ENCODE peak calls at places on chromosomes 1 and 21, in five cellular contexts. G is lung, E is mesenchymal stem cell, Y is mucosa of descending colon, V is MM.1S. U is an unnamed sample.

GRCh38 chr1:221575605-221576004 is 166.3 kb downstream of the DUSP10 start:
- DNase-seq in G (no peak), E (peak; percentile 42), Y (no peak), V (no peak), U (no peak)

GRCh38 chr1:171420810-171421209 is 64.5 kb upstream of the PRRC2C start:
- DNase-seq in G (no peak), E (no peak), Y (no peak), V (peak; percentile 34), U (peak; percentile 14)

GRCh38 chr21:36847189-36847588 is 119.3 kb downstream of the HLCS start:
- DNase-seq in G (no peak), E (peak; percentile 84), Y (no peak), V (no peak), U (no peak)

GRCh38 chr1:202376247-202376646 is 27.7 kb downstream of the PPP1R12B start:
- DNase-seq in G (no peak), E (peak; percentile 26), Y (no peak), V (no peak), U (no peak)

GRCh38 chr1:175373786-175374623 is 181.4 kb upstream of the KIAA0040 start:
- DNase-seq in G (no peak), E (peak; percentile 44), Y (no peak), V (peak; percentile 36), U (no peak)

GRCh38 chr1:228236744-228237143 is 28.9 kb downstream of the OBSCN start:
- DNase-seq in G (no peak), E (peak; percentile 25), Y (no peak), V (no peak), U (no peak)

GRCh38 chr1:2594641-2595131 is 8.1 kb downstream of the PRXL2B start:
- DNase-seq in G (no peak), E (no peak), Y (peak; percentile 52), V (no peak), U (no peak)

GRCh38 chr1:152029144-152029936 is 7.5 kb downstream of the S100A11 start:
- DNase-seq in G (no peak), E (peak; percentile 57), Y (no peak), V (no peak), U (no peak)

GRCh38 chr1:201916649-201917249 is 28.1 kb downstream of the SHISA4 start:
- DNase-seq in G (peak; percentile 58), E (peak; percentile 98), Y (peak; percentile 69), V (peak; percentile 30), U (no peak)

GRCh38 chr1:110554871-110555801 is 36.2 kb upstream of the KCNA10 start:
- DNase-seq in G (peak; percentile 43), E (peak; percentile 26), Y (no peak), V (peak; percentile 18), U (peak; percentile 32)

GRCh38 chr1:47624531-47624930 is 186.7 kb downstream of the FOXD2 start:
- DNase-seq in G (peak; percentile 27), E (no peak), Y (no peak), V (no peak), U (no peak)

GRCh38 chr1:155082941-155083541 is 4.4 kb downstream of the EFNA3 start:
- DNase-seq in G (no peak), E (no peak), Y (peak; percentile 85), V (no peak), U (no peak)

GRCh38 chr1:26279598-26280332 is at the start of gene SH3BGRL3:
- DNase-seq in G (peak; percentile 86), E (peak; percentile 89), Y (peak; percentile 95), V (peak; percentile 86), U (peak; percentile 89)

GRCh38 chr21:45306832-45307571 is 19.3 kb upstream of the POFUT2 start:
- DNase-seq in G (peak; percentile 70), E (peak; percentile 91), Y (peak; percentile 73), V (no peak), U (no peak)

GRCh38 chr1:160169553-160170399 is 18.4 kb downstream of the ATP1A4 start:
- DNase-seq in G (no peak), E (no peak), Y (no peak), V (no peak), U (peak; percentile 53)

GRCh38 chr1:55216078-55216477 is 914 bp upstream of the USP24 start:
- DNase-seq in G (no peak), E (no peak), Y (no peak), V (no peak), U (no peak)

GRCh38 chr1:178057863-178058576 is 35.9 kb upstream of the RASAL2 start:
- DNase-seq in G (no peak), E (peak; percentile 47), Y (no peak), V (no peak), U (no peak)

GRCh38 chr1:85465099-85465790 is at the start of gene DDAH1:
- DNase-seq in G (peak; percentile 65), E (peak; percentile 73), Y (peak; percentile 85), V (peak; percentile 70), U (peak; percentile 34)

GRCh38 chr21:40386301-40386911 is 460.6 kb downstream of the DSCAM start:
- DNase-seq in G (peak; percentile 34), E (no peak), Y (peak; percentile 47), V (peak; percentile 86), U (no peak)

GRCh38 chr1:154014154-154014910 is 23.8 kb downstream of the RPS27 start:
- DNase-seq in G (no peak), E (peak; percentile 62), Y (no peak), V (no peak), U (no peak)

GRCh38 chr1:88549536-88549935 is 134.5 kb upstream of the PKN2 start:
- DNase-seq in G (no peak), E (peak; percentile 9), Y (no peak), V (peak; percentile 16), U (no peak)

GRCh38 chr1:90114521-90115141 is 119.7 kb downstream of the ZNF326 start:
- DNase-seq in G (no peak), E (peak; percentile 50), Y (no peak), V (peak; percentile 62), U (no peak)

GRCh38 chr1:218371927-218372672 is 27.0 kb downstream of the TGFB2 start:
- DNase-seq in G (no peak), E (peak; percentile 68), Y (no peak), V (no peak), U (no peak)

GRCh38 chr1:45815667-45816458 is 12.5 kb downstream of the MAST2 start:
- DNase-seq in G (no peak), E (peak; percentile 6), Y (no peak), V (no peak), U (no peak)

GRCh38 chr21:45995686-45996179 is 14.2 kb downstream of the COL6A1 start:
- DNase-seq in G (no peak), E (no peak), Y (peak; percentile 34), V (no peak), U (no peak)

GRCh38 chr1:923131-923990 is at the start of gene SAMD11:
- DNase-seq in G (peak; percentile 75), E (peak; percentile 84), Y (peak; percentile 77), V (peak; percentile 50), U (peak; percentile 65)

GRCh38 chr1:925532-926421 is 2.1 kb downstream of the SAMD11 start:
- DNase-seq in G (no peak), E (no peak), Y (no peak), V (no peak), U (no peak)

GRCh38 chr1:921011-921837 is 2.5 kb upstream of the SAMD11 start:
- DNase-seq in G (no peak), E (peak; percentile 86), Y (no peak), V (peak; percentile 25), U (peak; percentile 63)

GRCh38 chr1:924619-925323 is 1.0 kb downstream of the SAMD11 start:
- DNase-seq in G (no peak), E (peak; percentile 48), Y (no peak), V (no peak), U (no peak)

DNA sequence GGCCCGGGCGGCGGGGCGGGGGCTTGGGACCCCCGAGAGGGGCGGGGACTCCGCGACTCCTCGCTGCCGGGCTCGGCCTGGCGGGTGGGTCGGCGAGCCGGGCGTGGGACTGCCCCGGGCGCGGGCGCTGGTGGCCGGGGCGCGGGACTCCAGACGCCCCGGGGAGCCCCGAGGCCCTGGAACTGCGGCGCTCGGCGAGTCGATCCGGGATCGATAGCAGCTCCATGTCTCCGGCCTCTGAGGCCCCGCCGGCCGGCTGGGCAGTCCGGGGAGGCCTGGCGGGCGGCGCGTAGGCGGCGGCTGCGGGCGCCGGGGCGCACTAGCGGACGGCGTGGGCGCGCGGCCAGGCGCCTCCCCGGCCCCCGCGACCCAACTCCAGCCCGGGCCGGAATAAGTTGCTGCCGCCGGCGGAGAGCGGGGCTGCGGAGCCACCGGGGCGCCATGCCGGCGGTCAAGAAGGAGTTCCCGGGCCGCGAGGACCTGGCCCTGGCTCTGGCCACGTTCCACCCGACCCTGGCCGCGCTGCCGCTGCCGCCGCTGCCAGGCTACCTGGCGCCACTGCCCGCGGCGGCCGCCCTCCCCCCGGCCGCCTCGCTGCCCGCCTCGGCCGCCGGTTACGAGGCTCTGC is 382 bp downstream of the SAMD11 start:
- DNase-seq in G (no peak), E (no peak), Y (no peak), V (no peak), U (no peak)
- H3K4me3 ChIP-seq in G (no peak overlapping the region), E (peak overlapping the region; percentile 46), Y (no peak overlapping the region), V (no peak overlapping the region), U (no peak overlapping the region)

DNA sequence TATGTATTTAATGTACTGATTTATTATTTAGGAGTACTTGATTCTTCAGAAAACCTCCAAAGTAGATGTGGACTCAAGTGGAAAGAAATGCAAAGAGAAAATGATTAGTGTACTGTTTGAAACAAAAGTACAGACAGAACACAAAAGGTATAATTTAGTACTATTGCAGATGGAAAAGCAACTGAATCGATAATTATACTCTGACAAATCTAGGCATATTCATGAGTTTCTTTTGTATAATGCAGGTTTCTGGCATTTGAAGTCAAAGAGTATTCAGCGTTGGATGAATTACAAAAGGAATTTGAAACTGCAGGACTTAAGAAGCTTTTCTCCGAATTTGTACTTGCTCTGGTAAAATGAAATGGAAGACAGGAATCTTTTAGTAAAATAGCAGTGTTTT is 12.5 kb downstream of the RWDD3 start:
- DNase-seq in G (no peak), E (no peak), Y (no peak), V (no peak), U (no peak)
- H3K36me3 ChIP-seq in G (peaks cover 6% of the 10 kb centered on the region), E (peaks cover 38% of the 10 kb centered on the region), Y (no peaks in the 10 kb centered on the region), V (no peaks in the 10 kb centered on the region), U (peaks cover 3% of the 10 kb centered on the region)

DNA sequence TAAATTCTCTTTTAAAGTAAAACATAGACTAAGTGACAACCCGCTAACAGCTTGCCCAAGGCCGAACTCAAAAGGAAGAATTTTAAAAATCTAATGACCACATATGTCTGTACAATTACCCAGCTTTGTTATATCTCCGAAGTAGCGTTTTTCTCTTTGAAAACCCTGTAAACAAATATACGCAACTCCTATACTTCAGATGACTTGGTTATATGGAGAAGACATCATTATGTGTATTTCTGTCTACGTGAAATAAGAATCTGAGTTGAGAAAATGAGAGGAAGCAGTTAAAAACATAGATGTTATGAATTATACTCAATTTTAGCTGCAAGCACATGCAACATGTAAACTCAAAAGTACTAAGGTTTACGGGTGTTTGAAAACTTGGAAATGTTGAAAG is 2.0 kb downstream of the PBX1 start:
- DNase-seq in G (no peak), E (no peak), Y (no peak), V (no peak), U (no peak)
- H3K4me3 ChIP-seq in G (no peak overlapping the region), E (no peak overlapping the region), Y (no peak overlapping the region), V (peak overlapping the region; percentile 71), U (no peak overlapping the region)

GRCh38 chr21:43015906-43016540 is 41.7 kb downstream of the PKNOX1 start:
- DNase-seq in G (no peak), E (no peak), Y (no peak), V (no peak), U (no peak)

GRCh38 chr21:43006874-43007208 is 32.5 kb downstream of the PKNOX1 start:
- DNase-seq in G (no peak), E (peak; percentile 36), Y (no peak), V (no peak), U (no peak)

GRCh38 chr21:43018519-43018918 is 44.2 kb downstream of the PKNOX1 start:
- DNase-seq in G (no peak), E (no peak), Y (no peak), V (no peak), U (no peak)

GRCh38 chr21:43016728-43017127 is 42.4 kb downstream of the PKNOX1 start:
- DNase-seq in G (no peak), E (no peak), Y (no peak), V (no peak), U (no peak)

GRCh38 chr21:43012596-43012995 is 38.2 kb downstream of the PKNOX1 start:
- DNase-seq in G (no peak), E (no peak), Y (no peak), V (no peak), U (no peak)
- H3K36me3 ChIP-seq in G (peaks cover 22% of the 10 kb centered on the region), E (peaks cover 73% of the 10 kb centered on the region), Y (no peaks in the 10 kb centered on the region), V (no peaks in the 10 kb centered on the region), U (peaks cover 7% of the 10 kb centered on the region)

U was measured in GM06990.